ENCODE peak calls at places on chromosome 6, in five cellular contexts. E, Q, J, S and I are unnamed samples.

GRCh38 chr6:5325173-5325572 is 63.9 kb downstream of the FARS2 start:
- DNase-seq in E (no peak), Q (no peak), J (no peak), S (no peak), I (no peak)

GRCh38 chr6:41964201-41964887 is 22.7 kb upstream of the CCND3 start:
- DNase-seq in E (no peak), Q (no peak), J (no peak), S (no peak), I (no peak)

GRCh38 chr6:90286884-90287488 is 9.7 kb downstream of the BACH2 start:
- DNase-seq in E (no peak), Q (peak), J (no peak), S (peak), I (peak)

GRCh38 chr6:147508073-147508870 is at the start of gene SAMD5:
- DNase-seq in E (no peak), Q (peak), J (peak), S (peak), I (no peak)

GRCh38 chr6:146910611-146911010 is 293.6 kb upstream of the STXBP5 start:
- DNase-seq in E (no peak), Q (no peak), J (no peak), S (peak), I (no peak)

GRCh38 chr6:34520645-34521462 is 35.3 kb downstream of the SPDEF start:
- DNase-seq in E (no peak), Q (no peak), J (no peak), S (no peak), I (no peak)

GRCh38 chr6:37024665-37025337 is 19.3 kb downstream of the FGD2 start:
- DNase-seq in E (no peak), Q (no peak), J (peak), S (no peak), I (no peak)

GRCh38 chr6:138406443-138406842 is 2.4 kb downstream of the HEBP2 start:
- DNase-seq in E (no peak), Q (no peak), J (no peak), S (no peak), I (no peak)

GRCh38 chr6:34062815-34063214 is 83.1 kb downstream of the GRM4 start:
- DNase-seq in E (no peak), Q (peak), J (no peak), S (no peak), I (no peak)

GRCh38 chr6:19478992-19479391 is 358.2 kb upstream of the ID4 start:
- DNase-seq in E (no peak), Q (no peak), J (no peak), S (peak), I (no peak)

GRCh38 chr6:125558907-125559306 is 190.5 kb upstream of the HEY2 start:
- DNase-seq in E (no peak), Q (no peak), J (no peak), S (no peak), I (no peak)

GRCh38 chr6:9112548-9112947 is 677.2 kb upstream of the SLC35B3 start:
- DNase-seq in E (no peak), Q (no peak), J (no peak), S (no peak), I (no peak)

GRCh38 chr6:45187841-45188240 is 140.3 kb upstream of the RUNX2 start:
- DNase-seq in E (no peak), Q (no peak), J (peak), S (peak), I (no peak)

GRCh38 chr6:28789553-28790083 is 134.2 kb downstream of the TRIM27 start:
- DNase-seq in E (no peak), Q (no peak), J (no peak), S (peak), I (no peak)

GRCh38 chr6:95866732-95867131 is 149.0 kb upstream of the FUT9 start:
- DNase-seq in E (no peak), Q (no peak), J (no peak), S (peak), I (no peak)

GRCh38 chr6:134888316-134888715 is 61.6 kb downstream of the ALDH8A1 start:
- DNase-seq in E (no peak), Q (no peak), J (no peak), S (no peak), I (no peak)

GRCh38 chr6:4067673-4068072 is 11.3 kb downstream of the FAM217A start:
- DNase-seq in E (no peak), Q (no peak), J (no peak), S (no peak), I (no peak)
- TF ChIP-seq CTCF in E (no peak), Q (no peak), J (no peak), S (no peak), I (no peak)

DNA sequence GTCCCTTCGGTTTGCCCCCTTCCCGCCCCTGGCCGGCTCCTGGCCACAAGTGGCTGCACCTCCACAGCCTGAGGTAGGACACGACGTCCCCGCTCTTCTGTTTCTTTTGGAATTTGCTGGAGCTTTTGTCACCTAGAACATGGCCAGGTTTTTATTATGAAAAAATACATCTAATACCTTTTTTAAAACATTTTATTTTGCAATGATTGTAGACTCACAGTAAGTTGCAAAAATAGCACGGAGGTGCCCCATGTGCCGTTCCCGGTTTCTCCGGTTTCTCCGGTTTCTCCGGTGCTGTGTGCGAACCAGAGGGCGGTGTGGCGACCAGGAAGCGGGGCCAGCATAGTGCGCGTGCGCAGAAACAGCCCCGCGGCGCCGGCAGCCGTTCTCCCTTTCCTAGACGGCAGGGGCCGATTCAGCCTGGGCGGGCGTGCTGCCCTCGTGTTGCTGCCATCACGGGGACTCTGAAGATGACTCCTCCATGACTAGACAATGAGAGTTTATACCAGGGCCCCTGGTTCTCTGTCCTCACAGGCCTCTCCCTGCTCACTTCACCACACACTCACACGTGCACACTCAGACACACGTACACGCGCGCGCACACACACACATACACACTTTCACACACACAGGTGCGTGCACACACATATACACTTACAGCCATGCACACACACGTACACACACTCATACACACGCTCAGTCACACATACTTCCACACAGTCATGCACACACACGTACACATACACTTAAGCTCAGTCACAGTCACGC is 102.1 kb downstream of the TMEM242 start:
- DNase-seq in E (no peak), Q (peak), J (no peak), S (peak), I (peak)
- TF ChIP-seq CTCF in E (no peak), Q (peak), J (peak), S (peak), I (no peak)

GRCh38 chr6:108163267-108163643 is 2.6 kb upstream of the NR2E1 start:
- DNase-seq in E (no peak), Q (no peak), J (no peak), S (no peak), I (no peak)
- TF ChIP-seq CTCF in E (no peak), Q (no peak), J (no peak), S (no peak), I (no peak)

GRCh38 chr6:144283781-144284473 is 1.2 kb upstream of the UTRN start:
- DNase-seq in E (no peak), Q (no peak), J (no peak), S (peak), I (no peak)
- TF ChIP-seq CTCF in E (no peak), Q (peak), J (peak), S (peak), I (no peak)

DNA sequence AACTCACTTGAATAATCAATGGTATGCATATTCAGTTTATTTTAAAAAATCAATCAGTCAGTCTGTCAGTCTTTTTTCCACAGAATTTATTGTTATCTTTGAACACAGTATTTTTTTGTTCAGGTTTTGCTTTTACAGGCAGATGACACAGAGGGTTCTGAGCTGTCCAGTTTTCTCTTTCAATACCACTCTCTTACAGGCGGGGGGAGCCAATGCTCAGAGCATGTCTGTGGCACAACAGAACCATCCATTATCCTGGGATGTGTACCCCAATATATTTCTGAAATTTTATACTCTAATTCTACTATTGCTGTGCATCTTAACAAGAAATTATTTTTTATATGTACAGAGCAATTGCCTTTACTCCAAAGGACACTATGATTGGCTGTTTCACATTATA is 21.2 kb downstream of the ROS1 start:
- DNase-seq in E (no peak), Q (no peak), J (no peak), S (peak), I (no peak)
- TF ChIP-seq CTCF in E (no peak), Q (peak), J (peak), S (peak), I (no peak)